ENCODE peak calls at places on chromosome 15, in nine cellular contexts. P is cardiac muscle cell; H is transverse colon; F is Peyer's patch; D is aorta; I is pancreas; M is effector memory CD4-positive, alpha-beta T cell; Y is SK-N-SH; A is CD8-positive, alpha-beta T cell. G is an unnamed sample.

GRCh38 chr15:75637245-75638009 is 2.6 kb downstream of the IMP3 start:
- DNase-seq in H (no peak), M (no peak), F (no peak), A (no peak), I (no peak), Y (no peak), P (no peak), D (no peak), G (no peak)

GRCh38 chr15:45187894-45188830 is at the start of gene SHF:
- DNase-seq in F (peak; percentile 67), M (peak; percentile 47), D (peak; percentile 86), H (peak; percentile 71), A (peak; percentile 41), I (peak; percentile 71), Y (peak; percentile 93), P (peak; percentile 67), G (no peak)

GRCh38 chr15:58852347-58852746 is 81.1 kb downstream of the SLTM start:
- DNase-seq in I (no peak), M (no peak), D (no peak), P (peak; percentile 23), A (no peak), Y (no peak), F (no peak), H (no peak), G (no peak)

GRCh38 chr15:66729339-66729951 is 27.4 kb downstream of the SMAD6 start:
- DNase-seq in M (no peak), A (no peak), P (no peak), F (no peak), Y (no peak), I (no peak), D (no peak), H (no peak), G (no peak)

GRCh38 chr15:41990243-41990605 is 17.9 kb upstream of the EHD4 start:
- DNase-seq in P (no peak), A (no peak), Y (no peak), H (no peak), F (no peak), M (no peak), I (peak; percentile 54), D (peak; percentile 51), G (peak; percentile 60)

GRCh38 chr15:58453931-58454793 is 22.4 kb downstream of the LIPC start:
- DNase-seq in M (no peak), I (peak; percentile 37), F (no peak), P (no peak), H (no peak), D (no peak), A (no peak), Y (no peak), G (no peak)

GRCh38 chr15:49847937-49848823 is 227.3 kb downstream of the DTWD1 start:
- DNase-seq in P (peak; percentile 96), I (no peak), D (no peak), M (no peak), Y (no peak), F (no peak), A (no peak), H (no peak), G (no peak)

GRCh38 chr15:52241489-52241888 is 50.3 kb upstream of the GNB5 start:
- DNase-seq in P (no peak), A (no peak), I (no peak), D (no peak), M (no peak), Y (no peak), H (no peak), F (no peak), G (no peak)

GRCh38 chr15:99110581-99111320 is 5.9 kb downstream of the SYNM start:
- DNase-seq in M (no peak), F (no peak), H (no peak), Y (no peak), D (no peak), P (peak; percentile 24), A (no peak), I (no peak), G (no peak)

GRCh38 chr15:56824174-56824573 is 90.9 kb upstream of the ZNF280D start:
- DNase-seq in Y (no peak), A (no peak), H (no peak), D (no peak), M (no peak), P (no peak), I (no peak), F (no peak), G (no peak)

GRCh38 chr15:81531971-81532370 is 158.0 kb upstream of the TMC3 start:
- DNase-seq in H (no peak), D (no peak), A (no peak), M (no peak), I (no peak), P (no peak), F (no peak), Y (no peak), G (no peak)

DNA sequence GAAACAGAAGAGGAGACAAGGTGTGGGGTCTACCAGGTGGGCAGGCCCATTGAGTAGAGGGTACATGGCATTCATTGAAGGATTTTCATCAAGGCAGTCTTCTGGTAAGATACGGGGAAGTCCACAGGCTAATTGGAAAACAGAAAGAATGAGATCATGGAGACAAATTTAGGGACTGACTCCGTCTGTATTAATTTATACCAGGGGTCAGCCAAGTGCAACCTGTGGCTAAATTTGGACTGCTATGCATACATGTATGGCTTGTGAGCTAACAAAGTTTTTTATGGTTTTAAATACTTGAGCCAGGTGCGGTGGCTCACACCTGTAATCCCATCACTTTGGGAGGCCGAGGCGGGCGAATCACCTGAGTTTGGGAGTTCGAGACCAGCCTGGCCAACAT is 21.1 kb upstream of the SNRPN start:
- DNase-seq in P (no peak), M (no peak), H (no peak), Y (no peak), D (no peak), I (no peak), A (no peak), F (no peak), G (no peak)
- H3K9me3 ChIP-seq in P (no peaks in the 10 kb centered on the region), M (no peaks in the 10 kb centered on the region), H (no peaks in the 10 kb centered on the region), Y (no peaks in the 10 kb centered on the region), D (no peaks in the 10 kb centered on the region), I (no peaks in the 10 kb centered on the region), A (no peaks in the 10 kb centered on the region), F (no peaks in the 10 kb centered on the region), G (no peaks in the 10 kb centered on the region)

GRCh38 chr15:34793901-34794300 is 1.4 kb downstream of the ACTC1 start:
- DNase-seq in D (no peak), Y (no peak), P (no peak), A (no peak), I (no peak), H (no peak), M (no peak), F (no peak), G (no peak)

GRCh38 chr15:34795267-34796081 is at the start of gene ACTC1:
- DNase-seq in M (no peak), P (peak; percentile 55), F (no peak), D (peak; percentile 93), Y (no peak), H (no peak), I (peak; percentile 85), A (no peak), G (peak; percentile 84)

GRCh38 chr15:34796847-34797246 is 1.5 kb upstream of the ACTC1 start:
- DNase-seq in M (no peak), D (no peak), I (no peak), Y (no peak), A (no peak), P (no peak), H (no peak), F (no peak), G (no peak)

GRCh38 chr15:34793071-34793470 is 2.3 kb downstream of the ACTC1 start:
- DNase-seq in A (no peak), H (no peak), F (no peak), M (no peak), Y (no peak), I (no peak), D (no peak), P (no peak), G (no peak)

DNA sequence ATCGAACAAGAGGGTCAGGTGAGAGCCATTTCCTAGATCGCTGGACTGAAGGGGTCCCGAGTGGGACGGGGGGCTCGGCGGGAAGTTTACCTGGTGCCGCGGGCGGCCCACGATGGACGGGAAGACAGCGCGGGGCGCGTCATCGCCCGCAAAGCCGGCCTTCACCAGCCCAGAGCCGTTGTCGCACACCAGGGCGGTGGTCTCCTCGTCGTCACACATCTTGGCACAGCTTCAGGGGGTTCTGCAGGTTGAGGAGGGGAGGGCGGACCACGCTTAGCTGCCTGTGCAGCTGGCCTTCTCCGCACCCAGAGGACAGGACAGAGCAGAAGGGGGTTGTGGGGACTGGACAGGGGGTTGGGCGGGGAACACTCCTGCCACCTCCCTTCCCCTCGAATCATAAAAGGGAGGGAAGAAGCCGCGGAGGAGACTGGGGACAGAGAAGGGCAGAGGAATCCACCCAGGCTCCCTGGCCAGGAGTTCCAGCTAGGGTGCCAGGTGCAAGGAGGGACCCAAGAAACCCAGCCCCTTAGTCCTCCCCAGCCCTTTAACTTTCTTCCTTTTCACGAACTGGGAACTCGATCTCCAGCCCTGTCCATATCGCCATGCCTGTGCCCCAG is 651 bp downstream of the ACTC1 start:
- DNase-seq in P (no peak), A (no peak), M (no peak), F (no peak), I (no peak), H (no peak), D (peak; percentile 69), Y (no peak), G (no peak)
- H3K4me3 ChIP-seq in P (peak overlapping the region; percentile 82), A (no peak overlapping the region), M (no peak overlapping the region), F (no peak overlapping the region), I (no peak overlapping the region), H (no peak overlapping the region), D (peak overlapping the region; percentile 72), Y (no peak overlapping the region), G (no peak overlapping the region)

GRCh38 chr15:25189551-25189950 is 234.8 kb downstream of the SNRPN start:
- DNase-seq in Y (no peak), D (no peak), I (no peak), A (no peak), H (no peak), M (no peak), F (no peak), P (no peak), G (no peak)

GRCh38 chr15:25188051-25188450 is 233.3 kb downstream of the SNRPN start:
- DNase-seq in F (no peak), I (no peak), D (no peak), H (no peak), Y (no peak), A (no peak), P (no peak), M (no peak), G (no peak)

GRCh38 chr15:25186906-25187645 is 232.3 kb downstream of the SNRPN start:
- DNase-seq in P (no peak), H (no peak), F (no peak), M (no peak), D (peak; percentile 62), I (peak; percentile 49), Y (no peak), A (no peak), G (peak; percentile 61)

GRCh38 chr15:25188551-25189101 is 233.8 kb downstream of the SNRPN start:
- DNase-seq in Y (no peak), P (no peak), I (no peak), F (no peak), A (no peak), M (no peak), D (no peak), H (no peak), G (no peak)

GRCh38 chr15:25192651-25193050 is 237.9 kb downstream of the SNRPN start:
- DNase-seq in I (no peak), D (no peak), Y (no peak), H (no peak), A (no peak), M (no peak), F (no peak), P (no peak), G (no peak)
- H3K9me3 ChIP-seq in I (no peaks in the 10 kb centered on the region), D (no peaks in the 10 kb centered on the region), Y (no peaks in the 10 kb centered on the region), H (peaks cover 6% of the 10 kb centered on the region), A (no peaks in the 10 kb centered on the region), M (no peaks in the 10 kb centered on the region), F (no peaks in the 10 kb centered on the region), P (no peaks in the 10 kb centered on the region), G (peaks cover 50% of the 10 kb centered on the region)

GRCh38 chr15:89766357-89767311 is 9.5 kb upstream of the MESP2 start:
- DNase-seq in A (no peak), M (no peak), F (no peak), H (no peak), D (no peak), P (no peak), I (peak; percentile 70), Y (no peak), G (no peak)
- H3K4me3 ChIP-seq in A (no peak overlapping the region), M (no peak overlapping the region), F (no peak overlapping the region), H (no peak overlapping the region), D (no peak overlapping the region), P (no peak overlapping the region), I (no peak overlapping the region), Y (no peak overlapping the region), G (no peak overlapping the region)